ENCODE peak calls at places on chromosomes 5 and 9, in four cellular contexts. One of them, this sample, is unnamed.

GRCh38 chr5:161096591-161096990 is 244.6 kb upstream of the ATP10B start:
- DNase-seq in breast epithelium: no peak
- DNase-seq in heart right ventricle: no peak
- DNase-seq in HepG2: no peak
- DNase-seq in this sample: no peak

GRCh38 chr9:61673664-61674381 is 484.0 kb downstream of the SPATA31A7 start:
- DNase-seq in heart right ventricle: no peak
- DNase-seq in HepG2: no peak
- DNase-seq in breast epithelium: no peak
- DNase-seq in this sample: no peak

GRCh38 chr5:26486631-26487030 is 551.8 kb downstream of the CDH9 start:
- DNase-seq in HepG2: no peak
- DNase-seq in heart right ventricle: no peak
- DNase-seq in breast epithelium: no peak
- DNase-seq in this sample: no peak

GRCh38 chr9:87340391-87340790 is 157.3 kb upstream of the DAPK1 start:
- DNase-seq in breast epithelium: no peak
- DNase-seq in HepG2: no peak
- DNase-seq in heart right ventricle: no peak
- DNase-seq in this sample: no peak

GRCh38 chr5:40321514-40321913 is 358.2 kb upstream of the PTGER4 start:
- DNase-seq in heart right ventricle: no peak
- DNase-seq in HepG2: no peak
- DNase-seq in breast epithelium: no peak
- DNase-seq in this sample: no peak

GRCh38 chr5:68409259-68409658 is 193.7 kb downstream of the PIK3R1 start:
- DNase-seq in breast epithelium: no peak
- DNase-seq in HepG2: no peak
- DNase-seq in heart right ventricle: no peak
- DNase-seq in this sample: no peak

GRCh38 chr9:20028849-20029231 is 240.0 kb upstream of the SLC24A2 start:
- DNase-seq in HepG2: no peak
- DNase-seq in heart right ventricle: peak; percentile 36
- DNase-seq in breast epithelium: no peak
- DNase-seq in this sample: no peak

GRCh38 chr5:147869112-147869511 is 9.4 kb upstream of the SCGB3A2 start:
- DNase-seq in heart right ventricle: no peak
- DNase-seq in HepG2: no peak
- DNase-seq in breast epithelium: no peak
- DNase-seq in this sample: no peak

GRCh38 chr5:138051441-138052296 is 18.8 kb upstream of the FAM13B start:
- DNase-seq in breast epithelium: no peak
- DNase-seq in heart right ventricle: peak; percentile 40
- DNase-seq in HepG2: no peak
- DNase-seq in this sample: no peak

GRCh38 chr5:76419597-76419996 is 16.5 kb downstream of the IQGAP2 start:
- DNase-seq in HepG2: no peak
- DNase-seq in breast epithelium: no peak
- DNase-seq in heart right ventricle: no peak
- DNase-seq in this sample: no peak

GRCh38 chr5:154728884-154729283 is 26.3 kb upstream of the LARP1 start:
- DNase-seq in heart right ventricle: no peak
- DNase-seq in HepG2: no peak
- DNase-seq in breast epithelium: no peak
- DNase-seq in this sample: no peak

GRCh38 chr5:122951658-122952057 is 84.9 kb downstream of the PPIC start:
- DNase-seq in breast epithelium: no peak
- DNase-seq in HepG2: no peak
- DNase-seq in heart right ventricle: no peak
- DNase-seq in this sample: no peak

GRCh38 chr5:84862132-84862531 is 477.5 kb upstream of the EDIL3 start:
- DNase-seq in HepG2: no peak
- DNase-seq in breast epithelium: no peak
- DNase-seq in heart right ventricle: no peak
- DNase-seq in this sample: no peak

GRCh38 chr5:140575309-140575708 is 10.7 kb downstream of the SLC35A4 start:
- DNase-seq in HepG2: peak; percentile 76
- DNase-seq in breast epithelium: no peak
- DNase-seq in heart right ventricle: peak; percentile 58
- DNase-seq in this sample: no peak

GRCh38 chr9:134307674-134308638 is 18.3 kb upstream of the RXRA start:
- DNase-seq in breast epithelium: no peak
- DNase-seq in HepG2: peak; percentile 48
- DNase-seq in heart right ventricle: no peak
- DNase-seq in this sample: no peak

GRCh38 chr5:60636001-60636400 is 64.0 kb downstream of the DEPDC1B start:
- DNase-seq in breast epithelium: no peak
- DNase-seq in heart right ventricle: no peak
- DNase-seq in HepG2: no peak
- DNase-seq in this sample: no peak

GRCh38 chr5:178236685-178237084 is 4.1 kb upstream of the PHYKPL start:
- DNase-seq in breast epithelium: peak; percentile 69
- DNase-seq in HepG2: peak; percentile 31
- DNase-seq in heart right ventricle: peak; percentile 72
- DNase-seq in this sample: no peak

GRCh38 chr5:91297994-91298393 is 85.1 kb downstream of the ARRDC3 start:
- DNase-seq in breast epithelium: no peak
- DNase-seq in heart right ventricle: no peak
- DNase-seq in HepG2: no peak
- DNase-seq in this sample: no peak

GRCh38 chr9:13143281-13143680 is 136.2 kb downstream of the MPDZ start:
- DNase-seq in breast epithelium: no peak
- DNase-seq in HepG2: no peak
- DNase-seq in heart right ventricle: no peak
- DNase-seq in this sample: no peak

GRCh38 chr5:7884491-7885273 is 15.7 kb downstream of the MTRR start:
- DNase-seq in breast epithelium: no peak
- DNase-seq in heart right ventricle: peak; percentile 16
- DNase-seq in HepG2: no peak
- DNase-seq in this sample: no peak

GRCh38 chr5:114686345-114686744 is 324.5 kb downstream of the KCNN2 start:
- DNase-seq in breast epithelium: no peak
- DNase-seq in HepG2: no peak
- DNase-seq in heart right ventricle: no peak
- DNase-seq in this sample: no peak

DNA sequence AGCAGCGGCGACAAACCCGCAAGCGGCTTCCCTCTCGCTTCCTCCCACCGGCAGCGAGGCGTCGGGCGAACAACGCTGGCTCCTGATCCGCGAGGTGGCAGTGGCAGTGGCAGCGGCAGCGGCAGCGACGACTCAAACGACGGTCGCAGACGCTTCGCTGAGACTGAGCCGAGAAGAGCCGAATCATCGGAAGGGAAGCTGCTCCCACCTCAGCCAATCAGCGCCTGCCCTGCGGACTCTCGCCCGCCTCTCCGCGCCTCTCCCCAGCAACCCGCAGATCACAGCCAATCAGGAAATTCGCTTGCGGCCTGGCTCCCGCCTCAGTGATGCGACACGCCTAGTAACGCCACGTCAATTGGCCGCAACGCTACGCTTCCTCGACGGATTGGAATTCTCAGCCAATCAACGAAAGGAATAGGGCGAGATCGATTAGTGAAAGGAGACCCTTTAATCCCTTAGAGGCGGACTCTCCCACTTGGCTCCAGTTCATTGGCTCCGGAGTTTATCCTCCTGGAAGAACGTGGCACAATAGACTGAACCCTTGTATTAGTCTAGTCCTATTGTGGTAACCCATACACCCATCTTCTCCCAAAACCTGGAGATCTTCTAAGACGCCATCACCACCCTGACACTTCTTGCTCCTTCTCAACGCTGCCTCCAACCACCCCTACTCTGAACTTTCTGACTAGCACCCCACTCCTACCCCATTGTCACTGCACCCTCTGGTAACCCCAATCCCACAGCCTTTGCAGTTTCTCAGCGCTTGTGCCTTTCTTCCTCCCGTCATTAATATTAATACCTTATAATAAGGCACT is at the start of gene VCP:
- DNase-seq in heart right ventricle: peak; percentile 99
- DNase-seq in breast epithelium: peak; percentile 99
- DNase-seq in HepG2: peak; percentile 98
- DNase-seq in this sample: peak; percentile 81
- TF ChIP-seq CTCF in heart right ventricle: no peak
- TF ChIP-seq CTCF in breast epithelium: no peak
- TF ChIP-seq CTCF in HepG2: no peak
- TF ChIP-seq CTCF in this sample: no peak

DNA sequence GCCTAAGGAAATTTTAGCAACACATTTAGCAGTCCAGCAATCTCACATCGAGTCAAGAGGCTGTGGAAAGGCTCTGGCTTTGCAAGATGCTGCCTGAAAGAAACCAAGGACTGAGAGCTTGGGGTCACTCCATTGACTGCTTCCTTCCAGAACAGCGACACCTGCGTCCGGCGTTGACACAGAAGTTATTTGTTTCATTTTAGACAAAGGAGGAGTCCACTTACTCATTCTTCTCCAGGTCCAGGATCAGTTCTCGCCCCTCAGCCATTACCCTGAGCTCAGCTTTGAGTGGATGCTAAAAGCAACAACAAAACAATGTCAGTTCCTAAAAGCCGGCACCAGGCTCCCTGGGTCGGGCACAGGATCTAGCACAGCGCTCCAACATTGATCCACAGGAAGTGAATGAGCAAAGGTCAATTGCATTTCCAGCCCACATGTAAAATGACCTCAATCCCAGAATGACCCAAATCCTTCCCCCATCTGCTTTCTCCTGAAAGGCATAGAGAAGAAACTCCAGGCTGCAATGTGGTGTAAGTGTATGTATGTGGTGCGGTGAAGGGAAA is 11.3 kb downstream of the ADAM19 start:
- DNase-seq in breast epithelium: no peak
- DNase-seq in HepG2: no peak
- DNase-seq in heart right ventricle: peak; percentile 67
- DNase-seq in this sample: no peak
- TF ChIP-seq CTCF in breast epithelium: no peak
- TF ChIP-seq CTCF in HepG2: no peak
- TF ChIP-seq CTCF in heart right ventricle: peak; percentile 23
- TF ChIP-seq CTCF in this sample: no peak

GRCh38 chr5:142584843-142585242 is 101.0 kb downstream of the FGF1 start:
- DNase-seq in HepG2: no peak
- DNase-seq in heart right ventricle: no peak
- DNase-seq in breast epithelium: no peak
- DNase-seq in this sample: no peak

GRCh38 chr5:142585451-142585850 is 100.4 kb downstream of the FGF1 start:
- DNase-seq in heart right ventricle: no peak
- DNase-seq in HepG2: no peak
- DNase-seq in breast epithelium: no peak
- DNase-seq in this sample: no peak

GRCh38 chr5:142590451-142591240 is 95.2 kb downstream of the FGF1 start:
- DNase-seq in breast epithelium: no peak
- DNase-seq in HepG2: no peak
- DNase-seq in heart right ventricle: no peak
- DNase-seq in this sample: no peak

GRCh38 chr5:142586552-142586951 is 99.3 kb downstream of the FGF1 start:
- DNase-seq in heart right ventricle: no peak
- DNase-seq in breast epithelium: no peak
- DNase-seq in HepG2: no peak
- DNase-seq in this sample: no peak

DNA sequence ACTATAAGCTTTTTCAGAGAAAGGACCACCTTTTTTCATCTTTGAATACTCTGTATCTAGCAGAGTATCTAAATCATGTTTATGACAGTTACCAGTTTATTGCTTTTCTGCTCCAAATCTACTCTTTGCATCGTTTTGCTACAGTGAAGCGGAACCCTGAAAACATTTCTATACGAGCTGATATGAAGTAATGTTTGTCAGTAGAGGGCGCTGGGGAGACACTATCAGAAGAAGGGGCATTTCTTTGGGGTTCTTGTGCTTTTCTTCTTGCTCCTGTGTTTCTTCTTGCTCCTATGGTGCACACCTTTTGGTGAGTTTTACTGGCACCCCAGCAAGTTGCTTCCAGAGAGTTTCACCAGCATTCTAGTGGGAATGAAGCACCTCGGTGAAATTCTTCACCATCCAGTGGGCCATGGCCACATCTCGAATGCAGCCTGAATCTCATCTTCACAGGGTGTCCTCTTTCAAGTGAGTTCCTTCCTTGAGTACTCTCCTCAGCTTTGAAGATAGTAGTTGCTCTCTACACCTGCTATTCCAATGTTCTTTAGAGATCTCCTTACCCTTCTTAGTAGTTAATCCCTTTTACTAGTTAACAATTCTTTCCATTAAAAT is 98.4 kb downstream of the FGF1 start:
- DNase-seq in breast epithelium: no peak
- DNase-seq in heart right ventricle: peak; percentile 40
- DNase-seq in HepG2: peak; percentile 15
- DNase-seq in this sample: no peak
- TF ChIP-seq CTCF in breast epithelium: no peak
- TF ChIP-seq CTCF in heart right ventricle: peak; percentile 23
- TF ChIP-seq CTCF in HepG2: peak; percentile 60
- TF ChIP-seq CTCF in this sample: no peak

DNA sequence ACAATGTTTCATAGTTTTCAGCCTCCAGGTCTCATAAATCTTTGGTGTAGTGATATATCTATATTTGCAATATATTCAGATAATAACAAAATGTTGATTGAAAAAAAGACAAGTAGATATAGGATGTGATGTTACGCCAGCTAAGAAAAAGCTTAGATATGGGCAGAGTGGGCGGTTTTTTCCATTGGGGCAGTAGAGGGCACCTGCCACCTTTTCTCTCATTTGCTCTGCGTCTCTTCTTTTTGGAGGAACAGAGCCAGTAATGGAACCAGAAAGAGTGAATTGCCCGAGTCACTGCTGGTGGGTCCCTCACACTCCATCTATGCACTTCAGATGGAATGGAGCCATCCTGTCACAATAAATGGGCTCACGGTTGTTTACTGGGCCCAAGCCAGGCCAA is 62.1 kb upstream of the FANCC start:
- DNase-seq in HepG2: no peak
- DNase-seq in heart right ventricle: no peak
- DNase-seq in breast epithelium: no peak
- DNase-seq in this sample: no peak
- TF ChIP-seq CTCF in HepG2: no peak
- TF ChIP-seq CTCF in heart right ventricle: no peak
- TF ChIP-seq CTCF in breast epithelium: no peak
- TF ChIP-seq CTCF in this sample: no peak

GRCh38 chr9:98801562-98801961 is 5.2 kb upstream of the ANKS6 start:
- DNase-seq in heart right ventricle: no peak
- DNase-seq in HepG2: no peak
- DNase-seq in breast epithelium: no peak
- DNase-seq in this sample: no peak
- TF ChIP-seq CTCF in heart right ventricle: no peak
- TF ChIP-seq CTCF in HepG2: no peak
- TF ChIP-seq CTCF in breast epithelium: no peak
- TF ChIP-seq CTCF in this sample: no peak

DNA sequence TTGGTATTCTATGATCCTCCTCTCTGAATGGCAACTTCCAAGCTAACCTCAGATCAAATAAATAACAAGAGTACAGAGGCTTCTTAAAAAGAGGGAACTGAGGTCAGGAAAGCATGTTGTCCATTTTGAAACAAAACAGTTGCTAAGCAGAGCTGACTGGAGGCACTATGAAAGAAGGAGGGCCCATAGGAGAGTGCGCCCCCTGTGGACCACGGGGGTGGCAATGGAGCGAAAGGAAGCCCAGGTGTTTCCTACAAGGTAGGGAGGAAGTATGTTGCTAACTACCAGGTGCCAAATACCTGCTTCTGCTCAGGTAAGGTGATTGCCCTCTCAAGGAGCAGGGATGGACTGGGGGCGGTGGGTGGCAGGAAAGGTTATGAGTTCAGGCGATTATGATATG is 101.8 kb upstream of the MAST4 start:
- DNase-seq in breast epithelium: no peak
- DNase-seq in HepG2: no peak
- DNase-seq in heart right ventricle: no peak
- DNase-seq in this sample: no peak
- TF ChIP-seq CTCF in breast epithelium: no peak
- TF ChIP-seq CTCF in HepG2: peak; percentile 24
- TF ChIP-seq CTCF in heart right ventricle: no peak
- TF ChIP-seq CTCF in this sample: no peak

This sample was measured in omental fat pad.